ENCODE peak calls at places on chromosomes 12 and 14, in six cellular contexts. Z, B, R, I, G and Q are unnamed samples.

GRCh38 chr14:63642656-63643382 is 1.1 kb upstream of the WDR89 start:
- DNase-seq in G (no peak), Z (no peak), I (no peak), B (no peak), R (no peak), Q (no peak)

GRCh38 chr12:41932470-41932991 is 212.1 kb downstream of the GXYLT1 start:
- DNase-seq in B (peak; percentile 10), G (no peak), I (no peak), R (no peak), Z (peak; percentile 7), Q (no peak)

GRCh38 chr12:52523825-52524224 is 3.6 kb upstream of the KRT5 start:
- DNase-seq in R (no peak), B (no peak), I (no peak), Z (no peak), G (no peak), Q (no peak)

GRCh38 chr12:93115646-93116045 is 186.6 kb upstream of the EEA1 start:
- DNase-seq in R (no peak), G (no peak), Z (no peak), I (no peak), B (no peak), Q (no peak)

GRCh38 chr14:61468063-61468825 is 146.9 kb downstream of the PRKCH start:
- DNase-seq in R (no peak), B (no peak), Z (no peak), I (no peak), G (no peak), Q (no peak)

GRCh38 chr12:54428050-54429013 is 9.3 kb upstream of the ITGA5 start:
- DNase-seq in Z (no peak), B (no peak), R (peak; percentile 60), G (no peak), I (no peak), Q (peak; percentile 95)

GRCh38 chr12:124428136-124428791 is 133.4 kb downstream of the RFLNA start:
- DNase-seq in Z (no peak), B (no peak), G (peak; percentile 73), I (no peak), R (peak; percentile 66), Q (peak; percentile 77)

GRCh38 chr14:34436118-34436905 is 25.7 kb downstream of the SPTSSA start:
- DNase-seq in G (peak; percentile 42), R (peak; percentile 78), I (no peak), B (peak; percentile 79), Z (no peak), Q (peak; percentile 66)

GRCh38 chr12:85036736-85037135 is 585 bp downstream of the LRRIQ1 start:
- DNase-seq in Z (no peak), I (no peak), R (no peak), G (no peak), B (no peak), Q (no peak)

GRCh38 chr14:22386924-22387775 is 201.9 kb downstream of the DAD1 start:
- DNase-seq in G (peak; percentile 94), I (peak; percentile 84), B (peak; percentile 88), R (peak; percentile 70), Z (peak; percentile 7), Q (no peak)
- H3K4me3 ChIP-seq in G (no peak overlapping the region), I (no peak overlapping the region), B (no peak overlapping the region), R (no peak overlapping the region), Z (no peak overlapping the region), Q (no peak overlapping the region)

DNA sequence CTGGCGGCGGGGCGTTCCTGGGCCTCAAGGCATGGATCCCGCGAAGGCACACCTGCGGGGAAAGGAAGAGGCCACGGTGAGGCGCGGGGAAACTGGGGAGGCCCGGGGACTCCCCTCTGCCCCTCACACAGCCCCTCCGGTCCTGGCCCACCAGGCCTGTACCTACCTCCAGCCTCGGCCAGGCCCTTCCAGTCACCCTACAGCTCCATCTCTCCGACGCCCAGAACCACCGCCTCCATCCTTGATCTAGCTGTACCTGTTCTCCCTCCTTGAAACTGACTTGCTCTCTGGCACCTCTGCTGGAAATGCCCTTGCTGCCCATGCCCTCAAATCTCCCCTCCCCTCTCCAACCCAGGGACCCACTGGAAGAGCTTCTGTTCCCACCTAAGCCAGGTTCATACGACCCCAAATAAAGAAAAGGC is 1.7 kb downstream of the ANKRD9 start:
- DNase-seq in R (no peak), Z (no peak), G (no peak), B (no peak), I (no peak), Q (no peak)
- H3K4me3 ChIP-seq in R (no peak overlapping the region), Z (no peak overlapping the region), G (peak overlapping the region; percentile 85), B (peak overlapping the region; percentile 80), I (no peak overlapping the region), Q (no peak overlapping the region)

GRCh38 chr14:101707863-101708620 is 53.5 kb upstream of the PPP2R5C start:
- DNase-seq in G (no peak), R (no peak), I (no peak), B (no peak), Z (no peak), Q (no peak)
- H3K4me3 ChIP-seq in G (no peak overlapping the region), R (no peak overlapping the region), I (no peak overlapping the region), B (no peak overlapping the region), Z (peak overlapping the region; percentile 54), Q (no peak overlapping the region)

DNA sequence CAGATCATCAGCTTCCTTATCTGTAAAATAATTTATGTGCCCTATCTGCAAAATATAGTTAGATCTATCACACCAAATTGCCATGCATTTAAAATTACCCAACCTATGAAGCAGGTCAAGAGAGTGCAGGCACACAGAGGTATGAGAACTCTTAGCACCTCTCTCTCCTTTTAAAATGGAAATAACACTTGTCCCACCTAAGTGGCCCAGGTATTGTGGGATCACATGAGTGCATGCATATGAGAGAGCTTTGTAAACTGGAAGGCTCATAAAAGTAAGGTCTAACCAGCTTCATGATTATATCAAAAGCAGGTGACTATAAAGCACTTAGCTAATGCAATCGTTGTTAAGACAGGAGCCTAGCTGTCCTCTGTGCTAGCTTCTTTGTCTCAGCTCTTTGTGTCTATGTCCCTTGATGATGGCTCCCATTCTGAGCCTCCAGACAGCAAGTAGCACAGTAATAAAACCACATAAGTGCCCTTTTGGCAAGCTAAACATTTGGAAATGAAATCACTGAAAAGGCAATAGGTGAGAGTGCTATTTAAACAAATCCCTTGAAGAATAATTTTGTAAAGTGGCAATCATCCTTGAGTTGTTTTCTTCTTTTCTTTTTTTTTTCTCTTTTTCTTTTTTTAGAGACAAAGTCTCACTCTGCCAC is 219.0 kb downstream of the NTF3 start:
- DNase-seq in I (no peak), B (no peak), G (no peak), Z (no peak), R (no peak), Q (no peak)
- H3K4me3 ChIP-seq in I (no peak overlapping the region), B (no peak overlapping the region), G (no peak overlapping the region), Z (no peak overlapping the region), R (no peak overlapping the region), Q (no peak overlapping the region)

GRCh38 chr12:115873416-115874082 is 403.9 kb downstream of the MED13L start:
- DNase-seq in G (no peak), R (no peak), B (peak; percentile 53), Z (no peak), I (no peak), Q (no peak)
- H3K4me3 ChIP-seq in G (no peak overlapping the region), R (no peak overlapping the region), B (peak overlapping the region; percentile 58), Z (no peak overlapping the region), I (no peak overlapping the region), Q (no peak overlapping the region)

GRCh38 chr12:107411792-107412535 is 273.6 kb upstream of the PWP1 start:
- DNase-seq in B (peak; percentile 98), G (peak; percentile 58), R (peak; percentile 74), Z (no peak), I (no peak), Q (peak; percentile 66)
- H3K4me3 ChIP-seq in B (no peak overlapping the region), G (no peak overlapping the region), R (no peak overlapping the region), Z (no peak overlapping the region), I (no peak overlapping the region), Q (no peak overlapping the region)

GRCh38 chr14:94008234-94008633 is 11.1 kb downstream of the CCDC197 start:
- DNase-seq in Z (peak; percentile 64), I (no peak), G (no peak), B (no peak), R (no peak), Q (no peak)
- H3K4me3 ChIP-seq in Z (no peak overlapping the region), I (no peak overlapping the region), G (no peak overlapping the region), B (no peak overlapping the region), R (no peak overlapping the region), Q (no peak overlapping the region)

GRCh38 chr14:28766505-28767238 is at the start of gene FOXG1:
- DNase-seq in Z (no peak), I (no peak), G (no peak), R (no peak), B (no peak), Q (peak; percentile 68)
- H3K4me3 ChIP-seq in Z (no peak within 1 kb of the TSS), I (peak within 1 kb of the TSS; percentile 41), G (peak within 1 kb of the TSS; percentile 68), R (peak within 1 kb of the TSS; percentile 27), B (no peak within 1 kb of the TSS), Q (peak within 1 kb of the TSS; percentile 52)

DNA sequence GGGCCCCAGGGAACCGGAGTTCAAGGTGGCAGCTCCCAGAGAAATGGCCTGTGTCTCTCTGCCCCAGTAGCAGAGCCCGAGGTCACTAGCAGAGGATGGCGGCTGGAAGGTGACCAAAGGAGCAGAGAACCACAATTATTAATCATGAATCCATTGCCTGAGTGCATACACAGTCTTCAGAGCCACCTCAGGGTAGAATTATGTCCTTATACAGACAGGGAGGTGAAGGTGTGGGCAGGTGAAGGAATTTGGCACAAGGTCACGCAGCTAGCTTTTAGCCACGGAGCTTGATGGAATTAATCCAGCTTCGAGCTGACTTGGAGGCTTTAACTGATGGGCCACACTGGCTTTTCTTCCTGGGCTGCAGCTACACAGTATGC is 93.2 kb downstream of the LRRC74A start:
- DNase-seq in R (no peak), Z (no peak), B (peak; percentile 73), G (no peak), I (no peak), Q (no peak)
- H3K4me3 ChIP-seq in R (no peak overlapping the region), Z (no peak overlapping the region), B (peak overlapping the region; percentile 28), G (peak overlapping the region; percentile 70), I (no peak overlapping the region), Q (no peak overlapping the region)